ENCODE peak calls at places on chromosomes 2 and 18, in ten cellular contexts. One of them, this sample, is unnamed.

GRCh38 chr2:96118698-96119388 is 2.5 kb upstream of the ADRA2B start:
- DNase-seq in amniotic stem cell: no peak
- DNase-seq in epithelial cell of proximal tubule: no peak
- DNase-seq in fibroblast of gingiva: no peak
- DNase-seq in DMS153: no peak
- DNase-seq in AG04450: no peak
- DNase-seq in effector memory CD4-positive, alpha-beta T cell: no peak
- DNase-seq in MM.1S: no peak
- DNase-seq in right atrium auricular region: no peak
- DNase-seq in NT2/D1: no peak
- DNase-seq in this sample: peak

GRCh38 chr2:144515694-144516416 is 4.1 kb downstream of the ZEB2 start:
- DNase-seq in DMS153: no peak
- DNase-seq in effector memory CD4-positive, alpha-beta T cell: no peak
- DNase-seq in NT2/D1: no peak
- DNase-seq in epithelial cell of proximal tubule: no peak
- DNase-seq in fibroblast of gingiva: peak
- DNase-seq in MM.1S: no peak
- DNase-seq in right atrium auricular region: no peak
- DNase-seq in AG04450: no peak
- DNase-seq in amniotic stem cell: no peak
- DNase-seq in this sample: peak

GRCh38 chr2:144332356-144333143 is 187.4 kb downstream of the ZEB2 start:
- DNase-seq in fibroblast of gingiva: peak
- DNase-seq in NT2/D1: peak
- DNase-seq in amniotic stem cell: peak
- DNase-seq in right atrium auricular region: peak
- DNase-seq in effector memory CD4-positive, alpha-beta T cell: peak
- DNase-seq in AG04450: peak
- DNase-seq in epithelial cell of proximal tubule: no peak
- DNase-seq in MM.1S: peak
- DNase-seq in DMS153: peak
- DNase-seq in this sample: peak

GRCh38 chr2:23286765-23287155 is 98.2 kb upstream of the KLHL29 start:
- DNase-seq in NT2/D1: no peak
- DNase-seq in AG04450: no peak
- DNase-seq in epithelial cell of proximal tubule: no peak
- DNase-seq in DMS153: no peak
- DNase-seq in amniotic stem cell: no peak
- DNase-seq in right atrium auricular region: peak
- DNase-seq in effector memory CD4-positive, alpha-beta T cell: no peak
- DNase-seq in MM.1S: no peak
- DNase-seq in fibroblast of gingiva: peak
- DNase-seq in this sample: no peak

GRCh38 chr2:137957033-137957432 is 7.2 kb upstream of the HNMT start:
- DNase-seq in amniotic stem cell: peak
- DNase-seq in right atrium auricular region: no peak
- DNase-seq in NT2/D1: no peak
- DNase-seq in AG04450: peak
- DNase-seq in DMS153: no peak
- DNase-seq in fibroblast of gingiva: peak
- DNase-seq in MM.1S: no peak
- DNase-seq in epithelial cell of proximal tubule: no peak
- DNase-seq in effector memory CD4-positive, alpha-beta T cell: no peak
- DNase-seq in this sample: no peak

GRCh38 chr2:10901160-10901559 is 10.6 kb upstream of the KCNF1 start:
- DNase-seq in NT2/D1: no peak
- DNase-seq in fibroblast of gingiva: no peak
- DNase-seq in amniotic stem cell: no peak
- DNase-seq in epithelial cell of proximal tubule: no peak
- DNase-seq in AG04450: no peak
- DNase-seq in MM.1S: no peak
- DNase-seq in right atrium auricular region: no peak
- DNase-seq in DMS153: peak
- DNase-seq in effector memory CD4-positive, alpha-beta T cell: no peak
- DNase-seq in this sample: no peak

GRCh38 chr2:149715005-149715592 is 127.5 kb upstream of the MMADHC start:
- DNase-seq in fibroblast of gingiva: peak
- DNase-seq in MM.1S: peak
- DNase-seq in DMS153: no peak
- DNase-seq in NT2/D1: peak
- DNase-seq in amniotic stem cell: no peak
- DNase-seq in epithelial cell of proximal tubule: no peak
- DNase-seq in effector memory CD4-positive, alpha-beta T cell: no peak
- DNase-seq in AG04450: no peak
- DNase-seq in right atrium auricular region: no peak
- DNase-seq in this sample: no peak

GRCh38 chr2:43812005-43812404 is 26.6 kb downstream of the ABCG5 start:
- DNase-seq in MM.1S: no peak
- DNase-seq in fibroblast of gingiva: no peak
- DNase-seq in DMS153: no peak
- DNase-seq in NT2/D1: no peak
- DNase-seq in AG04450: no peak
- DNase-seq in amniotic stem cell: no peak
- DNase-seq in right atrium auricular region: no peak
- DNase-seq in effector memory CD4-positive, alpha-beta T cell: no peak
- DNase-seq in epithelial cell of proximal tubule: no peak
- DNase-seq in this sample: no peak

GRCh38 chr18:56973487-56973886 is 173.4 kb upstream of the BOD1L2 start:
- DNase-seq in DMS153: no peak
- DNase-seq in AG04450: no peak
- DNase-seq in fibroblast of gingiva: no peak
- DNase-seq in epithelial cell of proximal tubule: no peak
- DNase-seq in effector memory CD4-positive, alpha-beta T cell: no peak
- DNase-seq in amniotic stem cell: no peak
- DNase-seq in NT2/D1: no peak
- DNase-seq in right atrium auricular region: no peak
- DNase-seq in MM.1S: no peak
- DNase-seq in this sample: no peak

This sample was measured in left lung.